ENCODE peak calls at places on chromosomes 11 and 22, in eight cellular contexts. One of them, this sample, is unnamed.

GRCh38 chr11:44286268-44286880 is 23.6 kb downstream of the ALX4 start:
- DNase-seq in brain microvascular endothelial cell: peak; percentile 15
- DNase-seq in cardiac fibroblast: peak; percentile 70
- DNase-seq in fibroblast of pulmonary artery: peak; percentile 68
- DNase-seq in body of pancreas: peak; percentile 36
- DNase-seq in endothelial cell: peak; percentile 75
- DNase-seq in psoas muscle: peak; percentile 70
- DNase-seq in endothelial cell of umbilical vein: peak; percentile 41
- DNase-seq in this sample: peak; percentile 50

GRCh38 chr11:119803726-119804294 is 74.8 kb upstream of the NECTIN1 start:
- DNase-seq in brain microvascular endothelial cell: no peak
- DNase-seq in cardiac fibroblast: no peak
- DNase-seq in fibroblast of pulmonary artery: no peak
- DNase-seq in body of pancreas: peak; percentile 28
- DNase-seq in endothelial cell: no peak
- DNase-seq in psoas muscle: no peak
- DNase-seq in endothelial cell of umbilical vein: no peak
- DNase-seq in this sample: no peak

GRCh38 chr11:12103411-12104225 is 6.8 kb upstream of the MICAL2 start:
- DNase-seq in brain microvascular endothelial cell: no peak
- DNase-seq in cardiac fibroblast: no peak
- DNase-seq in fibroblast of pulmonary artery: no peak
- DNase-seq in body of pancreas: peak; percentile 35
- DNase-seq in endothelial cell: no peak
- DNase-seq in psoas muscle: no peak
- DNase-seq in endothelial cell of umbilical vein: no peak
- DNase-seq in this sample: no peak

GRCh38 chr22:37214431-37215025 is 2.3 kb upstream of the SSTR3 start:
- DNase-seq in brain microvascular endothelial cell: no peak
- DNase-seq in cardiac fibroblast: no peak
- DNase-seq in fibroblast of pulmonary artery: no peak
- DNase-seq in body of pancreas: no peak
- DNase-seq in endothelial cell: no peak
- DNase-seq in psoas muscle: peak; percentile 39
- DNase-seq in endothelial cell of umbilical vein: no peak
- DNase-seq in this sample: no peak

GRCh38 chr11:129533395-129533794 is 157.7 kb downstream of the BARX2 start:
- DNase-seq in brain microvascular endothelial cell: no peak
- DNase-seq in cardiac fibroblast: no peak
- DNase-seq in fibroblast of pulmonary artery: no peak
- DNase-seq in body of pancreas: no peak
- DNase-seq in endothelial cell: no peak
- DNase-seq in psoas muscle: no peak
- DNase-seq in endothelial cell of umbilical vein: no peak
- DNase-seq in this sample: no peak

GRCh38 chr22:49372530-49373288 is 455.0 kb downstream of the BRD1 start:
- DNase-seq in brain microvascular endothelial cell: peak; percentile 31
- DNase-seq in cardiac fibroblast: no peak
- DNase-seq in fibroblast of pulmonary artery: no peak
- DNase-seq in body of pancreas: no peak
- DNase-seq in endothelial cell: peak; percentile 9
- DNase-seq in psoas muscle: no peak
- DNase-seq in endothelial cell of umbilical vein: no peak
- DNase-seq in this sample: no peak

GRCh38 chr22:37569009-37569920 is 9.0 kb downstream of the CDC42EP1 start:
- DNase-seq in brain microvascular endothelial cell: no peak
- DNase-seq in cardiac fibroblast: no peak
- DNase-seq in fibroblast of pulmonary artery: no peak
- DNase-seq in body of pancreas: peak; percentile 97
- DNase-seq in endothelial cell: no peak
- DNase-seq in psoas muscle: peak; percentile 36
- DNase-seq in endothelial cell of umbilical vein: no peak
- DNase-seq in this sample: no peak

GRCh38 chr22:41216984-41217383 is 11.9 kb downstream of the L3MBTL2 start:
- DNase-seq in brain microvascular endothelial cell: no peak
- DNase-seq in cardiac fibroblast: peak; percentile 32
- DNase-seq in fibroblast of pulmonary artery: peak; percentile 44
- DNase-seq in body of pancreas: no peak
- DNase-seq in endothelial cell: no peak
- DNase-seq in psoas muscle: no peak
- DNase-seq in endothelial cell of umbilical vein: no peak
- DNase-seq in this sample: no peak

GRCh38 chr22:20233351-20234313 is 34.5 kb downstream of the RTN4R start:
- DNase-seq in brain microvascular endothelial cell: no peak
- DNase-seq in cardiac fibroblast: no peak
- DNase-seq in fibroblast of pulmonary artery: no peak
- DNase-seq in body of pancreas: no peak
- DNase-seq in endothelial cell: no peak
- DNase-seq in psoas muscle: no peak
- DNase-seq in endothelial cell of umbilical vein: no peak
- DNase-seq in this sample: no peak

GRCh38 chr11:70786021-70786665 is 387.8 kb downstream of the CTTN start:
- DNase-seq in brain microvascular endothelial cell: no peak
- DNase-seq in cardiac fibroblast: no peak
- DNase-seq in fibroblast of pulmonary artery: no peak
- DNase-seq in body of pancreas: no peak
- DNase-seq in endothelial cell: no peak
- DNase-seq in psoas muscle: no peak
- DNase-seq in endothelial cell of umbilical vein: no peak
- DNase-seq in this sample: no peak

GRCh38 chr11:23406131-23406819 is 546.0 kb upstream of the CCDC179 start:
- DNase-seq in brain microvascular endothelial cell: no peak
- DNase-seq in cardiac fibroblast: no peak
- DNase-seq in fibroblast of pulmonary artery: no peak
- DNase-seq in body of pancreas: no peak
- DNase-seq in endothelial cell: no peak
- DNase-seq in psoas muscle: no peak
- DNase-seq in endothelial cell of umbilical vein: no peak
- DNase-seq in this sample: no peak

GRCh38 chr11:69013009-69013951 is at the start of gene MRGPRF:
- DNase-seq in brain microvascular endothelial cell: peak; percentile 20
- DNase-seq in cardiac fibroblast: peak; percentile 71
- DNase-seq in fibroblast of pulmonary artery: peak; percentile 53
- DNase-seq in body of pancreas: peak; percentile 65
- DNase-seq in endothelial cell: peak; percentile 39
- DNase-seq in psoas muscle: peak; percentile 94
- DNase-seq in endothelial cell of umbilical vein: no peak
- DNase-seq in this sample: no peak

GRCh38 chr11:19519912-19520641 is 192.6 kb upstream of the NAV2 start:
- DNase-seq in brain microvascular endothelial cell: no peak
- DNase-seq in cardiac fibroblast: peak; percentile 15
- DNase-seq in fibroblast of pulmonary artery: no peak
- DNase-seq in body of pancreas: no peak
- DNase-seq in endothelial cell: no peak
- DNase-seq in psoas muscle: no peak
- DNase-seq in endothelial cell of umbilical vein: no peak
- DNase-seq in this sample: no peak

GRCh38 chr11:34219862-34220490 is 114.5 kb downstream of the NAT10 start:
- DNase-seq in brain microvascular endothelial cell: no peak
- DNase-seq in cardiac fibroblast: peak; percentile 50
- DNase-seq in fibroblast of pulmonary artery: peak; percentile 69
- DNase-seq in body of pancreas: no peak
- DNase-seq in endothelial cell: no peak
- DNase-seq in psoas muscle: peak; percentile 64
- DNase-seq in endothelial cell of umbilical vein: no peak
- DNase-seq in this sample: no peak

GRCh38 chr22:46929046-46929688 is 166.7 kb downstream of the TBC1D22A start:
- DNase-seq in brain microvascular endothelial cell: no peak
- DNase-seq in cardiac fibroblast: no peak
- DNase-seq in fibroblast of pulmonary artery: no peak
- DNase-seq in body of pancreas: no peak
- DNase-seq in endothelial cell: no peak
- DNase-seq in psoas muscle: no peak
- DNase-seq in endothelial cell of umbilical vein: no peak
- DNase-seq in this sample: no peak

GRCh38 chr11:69585385-69585784 is 55.6 kb upstream of the CCND1 start:
- DNase-seq in brain microvascular endothelial cell: no peak
- DNase-seq in cardiac fibroblast: no peak
- DNase-seq in fibroblast of pulmonary artery: no peak
- DNase-seq in body of pancreas: no peak
- DNase-seq in endothelial cell: no peak
- DNase-seq in psoas muscle: no peak
- DNase-seq in endothelial cell of umbilical vein: no peak
- DNase-seq in this sample: no peak

GRCh38 chr11:441043-441417 is 781 bp downstream of the ANO9 start:
- DNase-seq in brain microvascular endothelial cell: no peak
- DNase-seq in cardiac fibroblast: no peak
- DNase-seq in fibroblast of pulmonary artery: no peak
- DNase-seq in body of pancreas: no peak
- DNase-seq in endothelial cell: no peak
- DNase-seq in psoas muscle: peak; percentile 42
- DNase-seq in endothelial cell of umbilical vein: no peak
- DNase-seq in this sample: no peak

GRCh38 chr11:441418-442274 is at the start of gene ANO9:
- DNase-seq in brain microvascular endothelial cell: no peak
- DNase-seq in cardiac fibroblast: no peak
- DNase-seq in fibroblast of pulmonary artery: no peak
- DNase-seq in body of pancreas: peak; percentile 83
- DNase-seq in endothelial cell: no peak
- DNase-seq in psoas muscle: peak; percentile 46
- DNase-seq in endothelial cell of umbilical vein: no peak
- DNase-seq in this sample: peak; percentile 61

GRCh38 chr11:439315-440064 is 2.3 kb downstream of the ANO9 start:
- DNase-seq in brain microvascular endothelial cell: no peak
- DNase-seq in cardiac fibroblast: no peak
- DNase-seq in fibroblast of pulmonary artery: no peak
- DNase-seq in body of pancreas: no peak
- DNase-seq in endothelial cell: no peak
- DNase-seq in psoas muscle: peak; percentile 44
- DNase-seq in endothelial cell of umbilical vein: no peak
- DNase-seq in this sample: no peak

GRCh38 chr11:438101-438844 is 3.5 kb downstream of the ANO9 start:
- DNase-seq in brain microvascular endothelial cell: no peak
- DNase-seq in cardiac fibroblast: no peak
- DNase-seq in fibroblast of pulmonary artery: no peak
- DNase-seq in body of pancreas: no peak
- DNase-seq in endothelial cell: no peak
- DNase-seq in psoas muscle: peak; percentile 36
- DNase-seq in endothelial cell of umbilical vein: no peak
- DNase-seq in this sample: no peak

DNA sequence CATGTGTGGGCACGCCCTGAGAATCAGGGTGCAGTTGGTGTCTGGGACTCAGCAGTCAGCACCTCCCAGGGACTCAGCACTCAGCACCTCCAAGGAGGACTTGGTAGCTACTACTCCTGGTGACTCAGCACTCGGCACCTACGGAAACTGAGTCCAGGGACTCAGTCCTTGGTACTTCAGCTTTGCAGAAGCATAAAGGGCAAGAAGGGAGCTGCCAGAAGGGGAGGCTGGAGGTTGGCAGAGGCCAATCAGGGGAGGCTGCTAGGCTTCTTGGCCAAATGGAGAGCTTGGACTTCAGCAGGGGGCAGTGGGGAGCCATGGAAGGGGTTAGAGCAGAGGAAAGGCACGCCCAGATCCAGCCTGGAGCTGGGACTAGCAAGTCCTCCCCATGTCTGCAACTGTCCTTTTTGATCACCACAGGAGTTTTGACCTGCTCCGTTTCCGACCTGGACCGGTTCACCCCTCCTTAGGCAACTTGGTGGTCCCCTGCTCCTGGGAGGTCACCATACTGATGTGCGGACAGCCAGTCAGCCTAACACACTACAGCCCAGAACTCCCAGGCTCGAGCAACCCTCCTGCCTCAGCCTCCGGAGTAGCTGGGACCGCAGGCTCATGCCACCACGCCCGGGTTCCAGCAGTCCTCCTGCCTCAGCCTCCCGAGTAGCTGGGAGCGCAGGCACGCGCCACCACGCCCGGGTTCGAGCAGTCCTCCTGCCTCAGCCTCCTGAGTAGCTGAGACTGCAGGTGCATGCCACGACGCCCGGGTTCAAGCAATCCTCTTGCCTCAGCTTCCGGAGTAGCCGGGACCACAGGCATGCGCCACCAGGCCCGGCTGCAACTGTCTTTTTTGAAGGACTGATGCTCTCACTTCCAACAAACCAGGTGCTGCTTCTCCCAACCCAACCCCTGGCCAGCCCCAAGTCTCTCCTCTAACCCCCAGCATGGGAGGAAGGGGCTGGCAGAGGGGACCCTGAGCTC is 1.5 kb downstream of the ANO9 start:
- DNase-seq in brain microvascular endothelial cell: no peak
- DNase-seq in cardiac fibroblast: peak; percentile 49
- DNase-seq in fibroblast of pulmonary artery: peak; percentile 45
- DNase-seq in body of pancreas: no peak
- DNase-seq in endothelial cell: no peak
- DNase-seq in psoas muscle: peak; percentile 49
- DNase-seq in endothelial cell of umbilical vein: no peak
- DNase-seq in this sample: no peak
- TF ChIP-seq CTCF in brain microvascular endothelial cell: peak; percentile 35
- TF ChIP-seq CTCF in cardiac fibroblast: peak; percentile 21
- TF ChIP-seq CTCF in fibroblast of pulmonary artery: peak; percentile 37
- TF ChIP-seq CTCF in body of pancreas: no peak
- TF ChIP-seq CTCF in endothelial cell: no peak
- TF ChIP-seq CTCF in psoas muscle: no peak
- TF ChIP-seq CTCF in endothelial cell of umbilical vein: no peak
- TF ChIP-seq CTCF in this sample: no peak

GRCh38 chr11:6333112-6333511 is 12.8 kb upstream of the CAVIN3 start:
- DNase-seq in brain microvascular endothelial cell: no peak
- DNase-seq in cardiac fibroblast: no peak
- DNase-seq in fibroblast of pulmonary artery: no peak
- DNase-seq in body of pancreas: no peak
- DNase-seq in endothelial cell: no peak
- DNase-seq in psoas muscle: no peak
- DNase-seq in endothelial cell of umbilical vein: no peak
- DNase-seq in this sample: no peak
- TF ChIP-seq CTCF in brain microvascular endothelial cell: no peak
- TF ChIP-seq CTCF in cardiac fibroblast: no peak
- TF ChIP-seq CTCF in fibroblast of pulmonary artery: no peak
- TF ChIP-seq CTCF in body of pancreas: no peak
- TF ChIP-seq CTCF in endothelial cell: no peak
- TF ChIP-seq CTCF in psoas muscle: no peak
- TF ChIP-seq CTCF in endothelial cell of umbilical vein: no peak
- TF ChIP-seq CTCF in this sample: no peak

DNA sequence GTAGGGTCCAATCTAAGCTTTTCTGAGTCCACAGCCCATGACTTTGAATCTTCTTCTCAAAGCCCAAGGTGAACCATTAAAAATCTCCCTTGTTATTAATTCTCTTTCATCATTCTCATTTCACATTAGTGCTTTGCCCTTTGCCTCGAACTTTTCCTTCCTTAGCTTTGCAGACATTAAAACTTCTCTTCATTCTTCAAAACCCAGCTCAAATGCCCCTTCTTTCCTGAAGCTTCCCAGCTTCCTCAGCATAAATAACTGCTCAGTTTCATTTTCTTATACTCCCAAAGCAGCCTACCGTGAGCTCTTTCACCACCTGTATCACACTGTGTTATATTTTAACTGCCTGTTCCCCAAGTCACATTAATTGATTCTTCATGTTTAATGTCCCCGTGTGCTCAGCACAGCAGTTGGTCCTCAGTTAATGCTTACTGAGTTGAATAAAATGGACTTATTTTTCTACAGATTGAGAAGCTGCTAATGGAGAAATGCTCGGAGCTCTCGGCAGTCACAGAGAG is 62.0 kb downstream of the INSC start:
- DNase-seq in brain microvascular endothelial cell: no peak
- DNase-seq in cardiac fibroblast: no peak
- DNase-seq in fibroblast of pulmonary artery: no peak
- DNase-seq in body of pancreas: no peak
- DNase-seq in endothelial cell: no peak
- DNase-seq in psoas muscle: no peak
- DNase-seq in endothelial cell of umbilical vein: no peak
- DNase-seq in this sample: no peak
- TF ChIP-seq CTCF in brain microvascular endothelial cell: no peak
- TF ChIP-seq CTCF in cardiac fibroblast: no peak
- TF ChIP-seq CTCF in fibroblast of pulmonary artery: no peak
- TF ChIP-seq CTCF in body of pancreas: no peak
- TF ChIP-seq CTCF in endothelial cell: no peak
- TF ChIP-seq CTCF in psoas muscle: no peak
- TF ChIP-seq CTCF in endothelial cell of umbilical vein: no peak
- TF ChIP-seq CTCF in this sample: no peak

GRCh38 chr11:125935056-125935455 is 10.8 kb upstream of the VSIG10L2 start:
- DNase-seq in brain microvascular endothelial cell: no peak
- DNase-seq in cardiac fibroblast: no peak
- DNase-seq in fibroblast of pulmonary artery: no peak
- DNase-seq in body of pancreas: no peak
- DNase-seq in endothelial cell: no peak
- DNase-seq in psoas muscle: no peak
- DNase-seq in endothelial cell of umbilical vein: no peak
- DNase-seq in this sample: no peak
- TF ChIP-seq CTCF in brain microvascular endothelial cell: peak; percentile 25
- TF ChIP-seq CTCF in cardiac fibroblast: no peak
- TF ChIP-seq CTCF in fibroblast of pulmonary artery: no peak
- TF ChIP-seq CTCF in body of pancreas: no peak
- TF ChIP-seq CTCF in endothelial cell: no peak
- TF ChIP-seq CTCF in psoas muscle: no peak
- TF ChIP-seq CTCF in endothelial cell of umbilical vein: no peak
- TF ChIP-seq CTCF in this sample: no peak

This sample was measured in RWPE1.